ENCODE peak calls at places on chromosomes 12 and 14, in five cellular contexts. One of them, this sample, is unnamed.

GRCh38 chr12:115683240-115683765 is 594.2 kb downstream of the MED13L start:
- DNase-seq in heart right ventricle: no peak
- DNase-seq in ovary: no peak
- DNase-seq in transverse colon: no peak
- DNase-seq in A549: no peak
- DNase-seq in this sample: no peak

GRCh38 chr12:113359939-113360748 is 1.8 kb downstream of the PLBD2 start:
- DNase-seq in heart right ventricle: no peak
- DNase-seq in A549: no peak
- DNase-seq in transverse colon: no peak
- DNase-seq in ovary: no peak
- DNase-seq in this sample: no peak

GRCh38 chr12:6533653-6534157 is 612 bp upstream of the GAPDH start:
- DNase-seq in ovary: peak
- DNase-seq in heart right ventricle: peak
- DNase-seq in transverse colon: peak
- DNase-seq in A549: peak
- DNase-seq in this sample: peak

GRCh38 chr14:28813810-28814209 is 47.2 kb downstream of the FOXG1 start:
- DNase-seq in A549: no peak
- DNase-seq in ovary: no peak
- DNase-seq in heart right ventricle: no peak
- DNase-seq in transverse colon: no peak
- DNase-seq in this sample: no peak

GRCh38 chr14:95140060-95140858 is 17.1 kb downstream of the DICER1 start:
- DNase-seq in heart right ventricle: no peak
- DNase-seq in A549: no peak
- DNase-seq in ovary: no peak
- DNase-seq in transverse colon: no peak
- DNase-seq in this sample: no peak

GRCh38 chr12:30820406-30820946 is 65.7 kb upstream of the CAPRIN2 start:
- DNase-seq in transverse colon: no peak
- DNase-seq in heart right ventricle: no peak
- DNase-seq in ovary: no peak
- DNase-seq in A549: no peak
- DNase-seq in this sample: no peak

GRCh38 chr12:121795029-121795977 is 1.8 kb upstream of the RHOF start:
- DNase-seq in A549: peak
- DNase-seq in transverse colon: peak
- DNase-seq in heart right ventricle: peak
- DNase-seq in ovary: peak
- DNase-seq in this sample: peak

GRCh38 chr14:92880351-92880750 is 42.6 kb upstream of the CHGA start:
- DNase-seq in ovary: no peak
- DNase-seq in transverse colon: no peak
- DNase-seq in A549: no peak
- DNase-seq in heart right ventricle: no peak
- DNase-seq in this sample: no peak

GRCh38 chr14:103894034-103894722 is 34.1 kb upstream of the TDRD9 start:
- DNase-seq in transverse colon: no peak
- DNase-seq in heart right ventricle: no peak
- DNase-seq in ovary: no peak
- DNase-seq in A549: no peak
- DNase-seq in this sample: no peak

GRCh38 chr12:49428652-49429549 is 61.6 kb downstream of the SPATS2 start:
- DNase-seq in A549: peak
- DNase-seq in heart right ventricle: no peak
- DNase-seq in transverse colon: no peak
- DNase-seq in ovary: no peak
- DNase-seq in this sample: peak

GRCh38 chr12:34399631-34400422 is 377.5 kb downstream of the ALG10 start:
- DNase-seq in heart right ventricle: peak
- DNase-seq in A549: no peak
- DNase-seq in ovary: peak
- DNase-seq in transverse colon: peak
- DNase-seq in this sample: no peak

GRCh38 chr12:88562151-88562550 is 18.1 kb downstream of the KITLG start:
- DNase-seq in A549: no peak
- DNase-seq in heart right ventricle: no peak
- DNase-seq in ovary: no peak
- DNase-seq in transverse colon: no peak
- DNase-seq in this sample: no peak

GRCh38 chr12:78933014-78933413 is 68.4 kb downstream of the SYT1 start:
- DNase-seq in transverse colon: no peak
- DNase-seq in ovary: no peak
- DNase-seq in heart right ventricle: no peak
- DNase-seq in A549: no peak
- DNase-seq in this sample: no peak

GRCh38 chr12:71392521-71393145 is 47.0 kb upstream of the LGR5 start:
- DNase-seq in ovary: no peak
- DNase-seq in heart right ventricle: peak
- DNase-seq in A549: peak
- DNase-seq in transverse colon: no peak
- DNase-seq in this sample: peak

GRCh38 chr14:68268197-68268596 is 448.6 kb downstream of the RAD51B start:
- DNase-seq in A549: no peak
- DNase-seq in heart right ventricle: no peak
- DNase-seq in transverse colon: no peak
- DNase-seq in ovary: no peak
- DNase-seq in this sample: no peak

GRCh38 chr12:103505371-103506236 is 9.8 kb upstream of the C12orf42 start:
- DNase-seq in heart right ventricle: no peak
- DNase-seq in transverse colon: no peak
- DNase-seq in A549: no peak
- DNase-seq in ovary: no peak
- DNase-seq in this sample: no peak

GRCh38 chr12:68304626-68305025 is 27.5 kb downstream of the MDM1 start:
- DNase-seq in heart right ventricle: no peak
- DNase-seq in ovary: no peak
- DNase-seq in A549: no peak
- DNase-seq in transverse colon: no peak
- DNase-seq in this sample: no peak

GRCh38 chr14:68753696-68754095 is 39.2 kb downstream of the ZFP36L1 start:
- DNase-seq in ovary: no peak
- DNase-seq in A549: no peak
- DNase-seq in transverse colon: no peak
- DNase-seq in heart right ventricle: no peak
- DNase-seq in this sample: no peak

GRCh38 chr14:69249603-69250002 is 10.4 kb upstream of the GALNT16 start:
- DNase-seq in ovary: no peak
- DNase-seq in A549: no peak
- DNase-seq in transverse colon: no peak
- DNase-seq in heart right ventricle: no peak
- DNase-seq in this sample: no peak

GRCh38 chr12:64147011-64147671 is 75.0 kb downstream of the KICS2 start:
- DNase-seq in A549: no peak
- DNase-seq in ovary: no peak
- DNase-seq in transverse colon: no peak
- DNase-seq in heart right ventricle: no peak
- DNase-seq in this sample: no peak

GRCh38 chr12:49131973-49132461 is 822 bp upstream of the TUBA1B start:
- DNase-seq in A549: no peak
- DNase-seq in heart right ventricle: no peak
- DNase-seq in ovary: no peak
- DNase-seq in transverse colon: peak
- DNase-seq in this sample: peak

GRCh38 chr12:50621435-50622304 is 116.9 kb downstream of the DIP2B start:
- DNase-seq in ovary: no peak
- DNase-seq in heart right ventricle: no peak
- DNase-seq in A549: no peak
- DNase-seq in transverse colon: peak
- DNase-seq in this sample: no peak

GRCh38 chr12:2409656-2410265 is 357.0 kb downstream of the CACNA1C start:
- DNase-seq in A549: no peak
- DNase-seq in heart right ventricle: no peak
- DNase-seq in ovary: no peak
- DNase-seq in transverse colon: no peak
- DNase-seq in this sample: no peak

GRCh38 chr12:24780969-24781368 is 167.9 kb downstream of the BCAT1 start:
- DNase-seq in A549: no peak
- DNase-seq in heart right ventricle: no peak
- DNase-seq in transverse colon: no peak
- DNase-seq in ovary: no peak
- DNase-seq in this sample: peak

GRCh38 chr14:61730756-61731373 is 31.4 kb upstream of the SNAPC1 start:
- DNase-seq in transverse colon: no peak
- DNase-seq in heart right ventricle: no peak
- DNase-seq in A549: no peak
- DNase-seq in ovary: no peak
- DNase-seq in this sample: no peak

GRCh38 chr12:1927051-1927680 is 8.7 kb upstream of the CACNA2D4 start:
- DNase-seq in transverse colon: no peak
- DNase-seq in ovary: no peak
- DNase-seq in heart right ventricle: no peak
- DNase-seq in A549: no peak
- DNase-seq in this sample: no peak

GRCh38 chr14:66709292-66709691 is 201.3 kb downstream of the GPHN start:
- DNase-seq in ovary: no peak
- DNase-seq in heart right ventricle: no peak
- DNase-seq in A549: no peak
- DNase-seq in transverse colon: no peak
- DNase-seq in this sample: peak

GRCh38 chr14:73660511-73660910 is 15.7 kb downstream of the DNAL1 start:
- DNase-seq in transverse colon: no peak
- DNase-seq in A549: no peak
- DNase-seq in heart right ventricle: no peak
- DNase-seq in ovary: no peak
- DNase-seq in this sample: no peak
- H3K27ac ChIP-seq in transverse colon: no peak
- H3K27ac ChIP-seq in A549: no peak
- H3K27ac ChIP-seq in heart right ventricle: no peak
- H3K27ac ChIP-seq in ovary: no peak
- H3K27ac ChIP-seq in this sample: no peak

GRCh38 chr14:105538481-105539049 is 12.2 kb downstream of the TMEM121 start:
- DNase-seq in ovary: no peak
- DNase-seq in A549: no peak
- DNase-seq in transverse colon: no peak
- DNase-seq in heart right ventricle: no peak
- DNase-seq in this sample: no peak
- TF ChIP-seq CTCF in ovary: no peak
- TF ChIP-seq CTCF in A549: no peak
- TF ChIP-seq CTCF in transverse colon: no peak
- TF ChIP-seq CTCF in heart right ventricle: no peak
- TF ChIP-seq CTCF in this sample: no peak

DNA sequence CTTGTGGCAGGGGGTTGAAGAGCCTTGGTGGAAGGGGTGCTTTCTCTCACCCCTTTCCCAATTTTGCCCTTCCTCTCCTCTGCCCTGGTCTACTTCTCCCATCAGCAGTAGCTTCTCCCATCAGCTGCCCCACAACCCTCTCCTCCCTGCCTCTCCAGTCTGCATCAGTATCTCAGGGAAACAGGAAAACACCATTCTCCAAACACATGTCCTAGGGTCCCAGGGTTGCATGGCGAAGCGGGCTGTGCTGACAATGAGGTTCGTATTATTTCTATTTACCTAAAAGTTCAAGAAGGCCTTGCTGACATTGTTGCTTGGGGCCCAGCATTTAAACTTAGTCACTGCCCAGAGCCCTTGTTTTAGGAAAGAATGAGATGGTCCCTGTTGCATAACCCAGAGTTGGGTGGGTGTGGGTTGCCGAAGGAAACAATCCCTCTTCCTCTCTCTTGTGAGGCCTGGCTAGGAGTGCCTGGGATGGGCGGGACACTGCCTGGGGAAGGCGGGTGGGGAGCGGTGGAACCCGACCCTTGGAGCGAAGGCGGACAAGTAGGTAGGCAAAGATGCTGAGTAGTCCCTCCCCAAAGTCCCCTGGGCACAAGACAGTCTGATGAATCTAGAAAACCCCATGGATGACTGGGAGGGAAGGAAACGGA is 1.3 kb upstream of the IGFBP6 start:
- DNase-seq in ovary: peak
- DNase-seq in transverse colon: peak
- DNase-seq in heart right ventricle: peak
- DNase-seq in A549: no peak
- DNase-seq in this sample: peak
- H3K27ac ChIP-seq in ovary: peak
- H3K27ac ChIP-seq in transverse colon: peak
- H3K27ac ChIP-seq in heart right ventricle: peak
- H3K27ac ChIP-seq in A549: peak
- H3K27ac ChIP-seq in this sample: peak

GRCh38 chr12:120453060-120453761 is 7.0 kb downstream of the GATC start:
- DNase-seq in transverse colon: no peak
- DNase-seq in ovary: no peak
- DNase-seq in heart right ventricle: no peak
- DNase-seq in A549: no peak
- DNase-seq in this sample: no peak

GRCh38 chr12:120455302-120455701 is 9.1 kb downstream of the GATC start:
- DNase-seq in ovary: no peak
- DNase-seq in heart right ventricle: no peak
- DNase-seq in transverse colon: no peak
- DNase-seq in A549: no peak
- DNase-seq in this sample: no peak

GRCh38 chr12:120453977-120454376 is 7.7 kb downstream of the GATC start:
- DNase-seq in ovary: no peak
- DNase-seq in A549: peak
- DNase-seq in heart right ventricle: no peak
- DNase-seq in transverse colon: no peak
- DNase-seq in this sample: peak

GRCh38 chr12:120460157-120460556 is 9.4 kb downstream of the SRSF9 start:
- DNase-seq in heart right ventricle: no peak
- DNase-seq in ovary: no peak
- DNase-seq in transverse colon: no peak
- DNase-seq in A549: no peak
- DNase-seq in this sample: no peak

GRCh38 chr12:120457133-120457532 is 10.9 kb downstream of the GATC start:
- DNase-seq in transverse colon: no peak
- DNase-seq in heart right ventricle: no peak
- DNase-seq in A549: peak
- DNase-seq in ovary: no peak
- DNase-seq in this sample: no peak
- TF ChIP-seq CTCF in transverse colon: no peak
- TF ChIP-seq CTCF in heart right ventricle: no peak
- TF ChIP-seq CTCF in A549: peak
- TF ChIP-seq CTCF in ovary: no peak
- TF ChIP-seq CTCF in this sample: peak

DNA sequence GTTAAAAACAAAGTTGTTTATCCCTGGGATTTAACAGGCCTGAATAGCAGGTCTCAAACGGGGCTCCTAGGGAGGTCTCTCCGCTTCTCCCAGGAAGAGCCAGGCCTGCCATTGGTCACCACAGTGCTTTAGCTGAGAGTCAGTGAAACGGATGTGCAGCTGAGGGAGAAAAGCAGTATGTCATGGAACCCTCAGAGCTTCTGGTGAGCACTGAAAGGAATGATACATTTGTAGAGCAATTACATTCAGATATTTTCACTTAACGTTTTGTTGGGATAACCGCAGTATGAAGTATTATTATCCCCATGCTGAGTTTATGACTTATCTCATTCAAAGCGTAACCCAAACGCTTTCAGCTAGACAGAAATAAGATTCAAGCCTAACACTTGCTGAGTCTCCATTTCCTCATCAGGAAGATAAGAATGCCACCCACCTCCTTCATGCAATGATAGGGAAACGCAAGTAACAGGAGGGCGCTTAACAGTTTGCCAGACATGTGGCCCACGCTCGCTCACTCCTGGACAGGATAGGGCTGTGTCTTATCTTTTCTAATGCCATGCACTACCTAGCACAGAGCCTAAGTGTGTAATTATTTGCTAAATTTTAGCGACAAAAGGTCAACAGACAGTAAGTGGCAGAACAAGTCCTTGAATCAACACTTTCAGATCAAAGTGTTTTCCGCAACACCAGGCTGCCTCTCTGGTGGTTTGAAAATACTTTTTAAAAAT is 28.2 kb downstream of the DAD1 start:
- DNase-seq in heart right ventricle: no peak
- DNase-seq in ovary: no peak
- DNase-seq in transverse colon: no peak
- DNase-seq in A549: no peak
- DNase-seq in this sample: no peak
- H3K27ac ChIP-seq in heart right ventricle: no peak
- H3K27ac ChIP-seq in ovary: no peak
- H3K27ac ChIP-seq in transverse colon: peak
- H3K27ac ChIP-seq in A549: no peak
- H3K27ac ChIP-seq in this sample: no peak